ENCODE peak calls at places on chromosomes 4 and X, in ten cellular contexts. K, J, H, A, N, B, F, S, Y and V are unnamed samples.

GRCh38 chr4:178395798-178396197 is 953.6 kb upstream of the AGA start:
- DNase-seq in N (no peak), J (no peak), K (no peak), A (no peak), Y (no peak), B (no peak), H (no peak), S (no peak), F (no peak), V (no peak)

GRCh38 chr4:6325791-6326290 is 56.2 kb downstream of the WFS1 start:
- DNase-seq in N (no peak), S (no peak), K (no peak), A (no peak), F (no peak), Y (no peak), J (no peak), H (no peak), B (no peak), V (no peak)

GRCh38 chr4:41525129-41525528 is 12.8 kb upstream of the LIMCH1 start:
- DNase-seq in B (no peak), S (no peak), F (no peak), N (no peak), A (peak), J (no peak), Y (peak), K (peak), H (no peak), V (peak)

GRCh38 chr4:9946171-9946570 is 75.1 kb downstream of the SLC2A9 start:
- DNase-seq in H (no peak), A (no peak), J (no peak), K (no peak), N (no peak), Y (no peak), B (no peak), S (no peak), F (no peak), V (no peak)

GRCh38 chrX:133922390-133922772 is 63.0 kb downstream of the GPC3 start:
- DNase-seq in S (no peak), N (no peak), F (no peak), A (no peak), J (no peak), H (no peak), B (no peak), Y (no peak), K (no peak), V (no peak)

GRCh38 chrX:106392346-106392745 is 219.4 kb upstream of the RADX start:
- DNase-seq in H (no peak), Y (no peak), N (no peak), F (no peak), J (no peak), A (no peak), K (no peak), B (no peak), S (no peak), V (no peak)

GRCh38 chr4:54318904-54319303 is 89.8 kb downstream of the PDGFRA start:
- DNase-seq in S (no peak), K (peak), Y (peak), A (peak), B (peak), H (no peak), N (peak), F (peak), J (no peak), V (peak)

GRCh38 chrX:13345037-13345436 is 25.2 kb upstream of the ATXN3L start:
- DNase-seq in F (no peak), K (no peak), A (no peak), J (no peak), S (no peak), Y (no peak), B (no peak), N (no peak), H (no peak), V (no peak)

GRCh38 chr4:130851107-130851506 is 1755.2 kb downstream of the C4orf33 start:
- DNase-seq in F (no peak), N (no peak), H (no peak), A (no peak), B (no peak), J (no peak), K (no peak), Y (no peak), S (no peak), V (no peak)

GRCh38 chr4:8699479-8700145 is 107.0 kb downstream of the CPZ start:
- DNase-seq in F (no peak), B (no peak), A (no peak), S (no peak), N (no peak), J (peak), H (no peak), K (no peak), Y (no peak), V (no peak)

GRCh38 chrX:154430916-154431315 is 2.4 kb downstream of the ATP6AP1 start:
- DNase-seq in F (no peak), S (no peak), N (no peak), A (no peak), K (no peak), B (no peak), J (no peak), H (no peak), Y (no peak), V (no peak)

GRCh38 chr4:135508006-135508714 is 1306.6 kb upstream of the PABPC4L start:
- DNase-seq in J (no peak), B (no peak), N (no peak), H (no peak), Y (peak), S (no peak), F (no peak), K (peak), A (no peak), V (peak)

GRCh38 chr4:56129431-56129861 is 180.7 kb downstream of the CEP135 start:
- DNase-seq in S (no peak), K (no peak), B (no peak), J (no peak), N (peak), Y (no peak), H (no peak), A (peak), F (peak), V (no peak)

GRCh38 chr4:118732591-118733330 is 47.6 kb downstream of the METTL14 start:
- DNase-seq in Y (peak), J (no peak), A (no peak), S (no peak), B (no peak), F (no peak), N (no peak), H (no peak), K (no peak), V (no peak)

GRCh38 chr4:53321151-53321987 is 44.5 kb downstream of the SCFD2 start:
- DNase-seq in K (peak), H (no peak), B (no peak), Y (peak), F (no peak), S (no peak), N (no peak), J (no peak), A (no peak), V (peak)

GRCh38 chr4:13700196-13701140 is 72.9 kb upstream of the BOD1L1 start:
- DNase-seq in Y (peak), H (no peak), K (no peak), S (no peak), N (no peak), F (no peak), A (no peak), B (no peak), J (no peak), V (peak)

GRCh38 chr4:128350449-128351045 is 62.9 kb upstream of the PGRMC2 start:
- DNase-seq in H (no peak), B (no peak), N (no peak), S (no peak), F (no peak), A (no peak), K (no peak), J (no peak), Y (no peak), V (no peak)

GRCh38 chr4:24322517-24322916 is 261.8 kb downstream of the DHX15 start:
- DNase-seq in N (no peak), K (no peak), B (no peak), J (no peak), F (no peak), Y (peak), H (no peak), S (no peak), A (no peak), V (peak)